ENCODE peak calls at places on chromosomes 5 and 9, in eight cellular contexts. O, G, Y, A, T, V, S and Q are unnamed samples.

GRCh38 chr5:54630738-54631369 is 113.3 kb downstream of the SNX18 start:
- DNase-seq in G (no peak), V (no peak), S (no peak), Y (peak; percentile 88), A (no peak), O (no peak), T (no peak), Q (no peak)

GRCh38 chr9:18638448-18639249 is 164.7 kb downstream of the ADAMTSL1 start:
- DNase-seq in G (no peak), S (no peak), V (no peak), Y (no peak), A (no peak), T (no peak), O (no peak), Q (no peak)

GRCh38 chr9:34163439-34163838 is 15.4 kb upstream of the UBAP1 start:
- DNase-seq in A (no peak), T (no peak), O (no peak), S (no peak), G (peak; percentile 13), V (peak; percentile 94), Y (peak; percentile 27), Q (no peak)

GRCh38 chr9:124574944-124575343 is 67.7 kb upstream of the NR5A1 start:
- DNase-seq in O (no peak), A (no peak), S (no peak), G (no peak), Y (no peak), T (no peak), V (peak; percentile 91), Q (no peak)

GRCh38 chr9:19174127-19174921 is 47.0 kb upstream of the PLIN2 start:
- DNase-seq in O (peak; percentile 75), S (peak; percentile 33), G (peak; percentile 73), V (peak; percentile 83), Y (peak; percentile 92), A (peak; percentile 71), T (peak; percentile 47), Q (peak; percentile 81)

GRCh38 chr5:72109625-72110024 is 2.4 kb downstream of the MAP1B start:
- DNase-seq in O (no peak), G (no peak), T (no peak), V (no peak), A (peak; percentile 54), Y (peak; percentile 75), S (no peak), Q (no peak)

GRCh38 chr9:136882109-136882946 is 4.0 kb upstream of the TRAF2 start:
- DNase-seq in T (peak; percentile 47), Y (peak; percentile 80), A (peak; percentile 15), V (peak; percentile 94), S (peak; percentile 62), G (peak; percentile 88), O (peak; percentile 80), Q (peak; percentile 25)

GRCh38 chr9:130630506-130631330 is 33.7 kb upstream of the PRDM12 start:
- DNase-seq in Y (no peak), A (no peak), G (no peak), V (no peak), S (no peak), T (no peak), O (peak; percentile 39), Q (no peak)

GRCh38 chr9:75139201-75139600 is 50.9 kb downstream of the OSTF1 start:
- DNase-seq in S (no peak), V (no peak), T (no peak), G (no peak), A (no peak), Y (no peak), O (no peak), Q (no peak)

GRCh38 chr5:52794519-52794918 is 6.8 kb downstream of the ITGA1 start:
- DNase-seq in A (no peak), O (no peak), S (no peak), Y (no peak), V (peak; percentile 56), G (no peak), T (peak; percentile 33), Q (no peak)

GRCh38 chr5:34682926-34683623 is 26.9 kb downstream of the RAI14 start:
- DNase-seq in O (no peak), V (peak; percentile 76), T (no peak), Y (no peak), G (peak; percentile 56), S (no peak), A (no peak), Q (no peak)

GRCh38 chr5:140216468-140217074 is 41.6 kb downstream of the CYSTM1 start:
- DNase-seq in V (no peak), G (no peak), A (no peak), T (no peak), S (no peak), Y (no peak), O (no peak), Q (no peak)

GRCh38 chr9:118586978-118587377 is 782.3 kb downstream of the BRINP1 start:
- DNase-seq in G (no peak), A (no peak), T (no peak), S (no peak), Y (no peak), O (no peak), V (no peak), Q (no peak)

GRCh38 chr9:100029246-100029645 is 69.6 kb downstream of the ERP44 start:
- DNase-seq in T (no peak), G (no peak), O (no peak), Y (no peak), V (no peak), A (no peak), S (no peak), Q (no peak)

GRCh38 chr9:100030548-100030947 is 68.3 kb downstream of the ERP44 start:
- DNase-seq in S (no peak), Y (no peak), T (no peak), G (no peak), A (no peak), O (no peak), V (no peak), Q (no peak)

GRCh38 chr9:100028201-100028784 is 70.5 kb downstream of the ERP44 start:
- DNase-seq in O (peak; percentile 95), T (peak; percentile 69), G (peak; percentile 90), Y (peak; percentile 77), A (peak; percentile 65), S (peak; percentile 26), V (peak; percentile 68), Q (peak; percentile 83)

GRCh38 chr9:100038472-100038871 is 60.3 kb downstream of the ERP44 start:
- DNase-seq in V (no peak), T (no peak), G (no peak), A (no peak), S (no peak), O (no peak), Y (no peak), Q (no peak)

DNA sequence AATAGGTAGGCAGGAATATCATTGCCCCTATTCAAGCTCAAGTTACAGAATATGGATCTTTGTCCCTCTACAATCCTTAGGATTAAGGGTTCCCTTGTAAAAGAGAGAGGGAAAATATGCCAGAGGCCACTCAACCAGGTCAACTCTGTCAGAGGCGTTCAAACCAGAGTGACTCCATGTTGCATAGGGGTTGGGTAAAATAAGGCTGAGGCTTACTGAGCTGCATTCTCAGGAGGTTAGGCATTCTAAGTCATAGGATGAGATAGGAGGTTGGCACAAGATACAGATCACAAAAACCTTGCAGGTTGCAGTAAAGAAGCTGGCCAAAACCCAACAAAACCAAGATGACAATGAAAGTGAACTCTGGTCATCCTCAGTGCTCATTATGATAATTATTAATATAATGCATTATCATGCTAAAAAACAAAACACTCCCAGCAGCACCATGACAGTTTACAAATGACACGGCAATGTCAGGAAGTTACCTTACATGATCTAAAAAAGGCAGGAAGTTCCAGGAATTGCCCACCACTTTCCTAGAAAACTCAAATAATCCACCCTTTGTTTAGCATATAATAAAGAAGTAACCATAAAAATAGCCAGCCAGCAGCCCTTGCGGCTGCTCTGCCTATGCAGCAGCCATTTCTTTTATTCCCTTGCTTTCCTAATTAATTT is 64.8 kb downstream of the ERP44 start:
- DNase-seq in V (no peak), O (no peak), G (no peak), Y (no peak), A (no peak), T (no peak), S (no peak), Q (no peak)
- H3K36me3 ChIP-seq in V (no peaks in the 10 kb centered on the region), O (peaks cover 28% of the 10 kb centered on the region), G (no peaks in the 10 kb centered on the region), Y (no peaks in the 10 kb centered on the region), A (peaks cover 27% of the 10 kb centered on the region), T (no peaks in the 10 kb centered on the region), S (no peaks in the 10 kb centered on the region), Q (peaks cover 94% of the 10 kb centered on the region)

DNA sequence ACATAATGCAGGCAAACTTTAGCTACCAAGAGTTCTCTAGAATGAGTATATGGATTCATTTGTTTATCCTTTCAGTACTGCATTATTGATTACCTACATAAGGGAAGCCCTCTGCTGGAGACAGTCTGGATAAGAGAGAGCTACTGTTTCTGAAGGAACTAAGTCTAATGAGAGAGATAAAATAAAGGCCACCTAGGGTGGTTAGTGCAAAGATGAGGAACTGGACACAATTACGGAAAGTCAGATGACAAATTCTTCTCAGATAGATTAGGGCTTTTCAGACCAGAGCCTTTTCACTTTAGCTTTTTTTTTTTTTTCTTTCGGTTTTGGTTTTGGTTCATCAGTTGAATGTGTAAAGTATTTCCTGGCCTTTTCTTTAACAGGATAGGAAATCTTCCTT is 31.3 kb downstream of the ISOC1 start:
- DNase-seq in O (no peak), V (no peak), Y (no peak), T (no peak), G (no peak), A (no peak), S (no peak), Q (no peak)
- TF ChIP-seq CTCF in O (peak; percentile 58), V (no peak), Y (no peak), T (no peak), G (no peak), A (no peak), S (no peak), Q (peak; percentile 30)

GRCh38 chr5:177527595-177527994 is 10.8 kb upstream of the DDX41 start:
- DNase-seq in G (no peak), Y (no peak), A (no peak), S (no peak), V (no peak), O (no peak), T (no peak), Q (no peak)
- H3K36me3 ChIP-seq in G (no peaks in the 10 kb centered on the region), Y (peaks cover 89% of the 10 kb centered on the region), A (peaks cover 23% of the 10 kb centered on the region), S (no peaks in the 10 kb centered on the region), V (peaks cover 66% of the 10 kb centered on the region), O (peaks cover 96% of the 10 kb centered on the region), T (peaks cover 19% of the 10 kb centered on the region), Q (peaks cover 85% of the 10 kb centered on the region)

GRCh38 chr5:124021066-124021641 is 509.2 kb downstream of the CSNK1G3 start:
- DNase-seq in T (no peak), S (no peak), G (no peak), A (no peak), O (no peak), V (no peak), Y (no peak), Q (no peak)
- TF ChIP-seq CTCF in T (no peak), S (no peak), G (no peak), A (peak; percentile 21), O (peak; percentile 44), V (no peak), Y (no peak), Q (peak; percentile 57)